ENCODE peak calls at places on chromosomes 12 and 14, in seven cellular contexts. One of them, this sample, is unnamed.
A peak's percentile ranks its signal among the peaks of the same experiment; 100 is the strongest.

GRCh38 chr14:71243697-71244096 is 336.4 kb downstream of the PCNX1 start:
- DNase-seq in adrenal gland: no peak
- DNase-seq in IMR-90: peak; percentile 93
- DNase-seq in HAP-1: no peak
- DNase-seq in H1: no peak
- DNase-seq in GM20000: no peak
- DNase-seq in mucosa of gallbladder: no peak
- DNase-seq in this sample: no peak

GRCh38 chr14:21529515-21529914 is 3.4 kb upstream of the SALL2 start:
- DNase-seq in IMR-90: no peak
- DNase-seq in adrenal gland: no peak
- DNase-seq in H1: no peak
- DNase-seq in HAP-1: no peak
- DNase-seq in GM20000: no peak
- DNase-seq in mucosa of gallbladder: no peak
- DNase-seq in this sample: no peak

GRCh38 chr12:25200703-25201102 is 5.7 kb downstream of the ETFRF1 start:
- DNase-seq in adrenal gland: no peak
- DNase-seq in mucosa of gallbladder: no peak
- DNase-seq in GM20000: no peak
- DNase-seq in H1: no peak
- DNase-seq in HAP-1: no peak
- DNase-seq in IMR-90: peak; percentile 77
- DNase-seq in this sample: no peak

GRCh38 chr12:32997471-32997870 is 100.9 kb upstream of the PKP2 start:
- DNase-seq in GM20000: no peak
- DNase-seq in adrenal gland: no peak
- DNase-seq in mucosa of gallbladder: no peak
- DNase-seq in IMR-90: no peak
- DNase-seq in HAP-1: no peak
- DNase-seq in H1: no peak
- DNase-seq in this sample: no peak

GRCh38 chr12:24363177-24363754 is 413.8 kb upstream of the SOX5 start:
- DNase-seq in adrenal gland: no peak
- DNase-seq in mucosa of gallbladder: no peak
- DNase-seq in GM20000: no peak
- DNase-seq in IMR-90: no peak
- DNase-seq in H1: no peak
- DNase-seq in HAP-1: peak; percentile 34
- DNase-seq in this sample: no peak

GRCh38 chr12:79374543-79374942 is 316.2 kb downstream of the PAWR start:
- DNase-seq in IMR-90: no peak
- DNase-seq in H1: no peak
- DNase-seq in HAP-1: no peak
- DNase-seq in adrenal gland: no peak
- DNase-seq in mucosa of gallbladder: no peak
- DNase-seq in GM20000: no peak
- DNase-seq in this sample: peak; percentile 8

GRCh38 chr14:58805605-58806358 is 168.0 kb downstream of the DACT1 start:
- DNase-seq in IMR-90: peak; percentile 44
- DNase-seq in GM20000: no peak
- DNase-seq in adrenal gland: no peak
- DNase-seq in H1: no peak
- DNase-seq in HAP-1: no peak
- DNase-seq in mucosa of gallbladder: no peak
- DNase-seq in this sample: no peak

GRCh38 chr12:100741084-100741711 is 53.4 kb upstream of the ANO4 start:
- DNase-seq in adrenal gland: no peak
- DNase-seq in H1: no peak
- DNase-seq in IMR-90: peak; percentile 37
- DNase-seq in HAP-1: no peak
- DNase-seq in mucosa of gallbladder: no peak
- DNase-seq in GM20000: no peak
- DNase-seq in this sample: peak; percentile 39

GRCh38 chr14:22492601-22493000 is 96.4 kb downstream of the DAD1 start:
- DNase-seq in mucosa of gallbladder: no peak
- DNase-seq in GM20000: no peak
- DNase-seq in H1: no peak
- DNase-seq in HAP-1: no peak
- DNase-seq in adrenal gland: no peak
- DNase-seq in IMR-90: no peak
- DNase-seq in this sample: no peak